ENCODE peak calls at places on chromosomes 2 and 18, in four cellular contexts. V, U, O and C are unnamed samples.

GRCh38 chr2:29293830-29294438 is 178.7 kb downstream of the CLIP4 start:
- DNase-seq in V (no peak), O (no peak), U (no peak), C (no peak)

GRCh38 chr2:149399934-149400615 is 69.7 kb downstream of the LYPD6 start:
- DNase-seq in O (no peak), V (no peak), U (no peak), C (no peak)

GRCh38 chr18:66958309-66958708 is 354.4 kb upstream of the CDH19 start:
- DNase-seq in V (no peak), O (no peak), U (no peak), C (no peak)

GRCh38 chr2:120764434-120764833 is 28.8 kb downstream of the GLI2 start:
- DNase-seq in V (peak; percentile 30), U (peak; percentile 15), O (peak; percentile 4), C (no peak)

GRCh38 chr2:194619368-194619767 is 1037.7 kb upstream of the SLC39A10 start:
- DNase-seq in U (no peak), O (no peak), V (no peak), C (no peak)

GRCh38 chr18:12420831-12421421 is 13.2 kb downstream of the PRELID3A start:
- DNase-seq in U (no peak), O (no peak), V (no peak), C (no peak)

GRCh38 chr2:185510060-185510459 is 228.5 kb upstream of the FSIP2 start:
- DNase-seq in V (no peak), U (no peak), O (no peak), C (no peak)

GRCh38 chr2:11712866-11713265 is 33.6 kb upstream of the LPIN1 start:
- DNase-seq in V (no peak), O (no peak), U (no peak), C (no peak)

GRCh38 chr2:41791523-41791922 is 256.3 kb upstream of the PKDCC start:
- DNase-seq in U (no peak), V (no peak), O (no peak), C (no peak)

GRCh38 chr18:76941284-76941683 is 118.9 kb downstream of the ZNF236 start:
- DNase-seq in O (peak; percentile 72), U (no peak), V (no peak), C (no peak)

GRCh38 chr2:9739508-9739907 is 103.8 kb upstream of the TAF1B start:
- DNase-seq in O (peak; percentile 86), V (peak; percentile 83), U (peak; percentile 64), C (no peak)

GRCh38 chr18:67845035-67845434 is 328.5 kb upstream of the DSEL start:
- DNase-seq in V (no peak), O (no peak), U (no peak), C (no peak)

GRCh38 chr2:221572180-221572820 is at the start of gene EPHA4:
- DNase-seq in U (peak; percentile 86), O (peak; percentile 94), V (peak; percentile 94), C (peak; percentile 82)

GRCh38 chr2:213101686-213102460 is 49.5 kb downstream of the IKZF2 start:
- DNase-seq in V (no peak), U (no peak), O (no peak), C (no peak)

GRCh38 chr2:213101109-213101508 is 50.3 kb downstream of the IKZF2 start:
- DNase-seq in V (no peak), O (no peak), U (no peak), C (no peak)

GRCh38 chr2:213104903-213105202 is 46.6 kb downstream of the IKZF2 start:
- DNase-seq in U (no peak), V (no peak), O (no peak), C (no peak)

GRCh38 chr2:213105212-213105611 is 46.2 kb downstream of the IKZF2 start:
- DNase-seq in V (no peak), O (no peak), U (no peak), C (no peak)

GRCh38 chr2:213104089-213104902 is 47.1 kb downstream of the IKZF2 start:
- DNase-seq in U (no peak), V (no peak), O (no peak), C (no peak)
- H3K4me1 ChIP-seq in U (peaks cover 5% of the 10 kb centered on the region), V (no peaks in the 10 kb centered on the region), O (peaks cover 4% of the 10 kb centered on the region), C (no peaks in the 10 kb centered on the region)

GRCh38 chr2:152054593-152054992 is 44.3 kb downstream of the CACNB4 start:
- DNase-seq in U (no peak), V (no peak), O (no peak), C (no peak)
- TF ChIP-seq CTCF in U (no peak), V (no peak), O (no peak), C (no peak)

GRCh38 chr2:169585673-169586072 is 1.5 kb downstream of the PPIG start:
- DNase-seq in U (no peak), O (no peak), V (no peak), C (no peak)

GRCh38 chr2:169579044-169579443 is 5.1 kb upstream of the PPIG start:
- DNase-seq in O (no peak), U (no peak), V (no peak), C (no peak)

GRCh38 chr2:169583494-169583893 is 657 bp upstream of the PPIG start:
- DNase-seq in V (no peak), U (no peak), O (no peak), C (no peak)

GRCh38 chr2:169584005-169584877 is at the start of gene PPIG:
- DNase-seq in O (peak; percentile 97), V (peak; percentile 96), U (peak; percentile 93), C (peak; percentile 84)
- TF ChIP-seq POLR2A in O (peak; percentile 56), V (peak; percentile 53), U (peak; percentile 74), C (peak; percentile 32)

GRCh38 chr2:216644846-216645635 is 11.8 kb downstream of the IGFBP2 start:
- DNase-seq in U (no peak), V (no peak), O (no peak), C (no peak)
- H3K4me1 ChIP-seq in U (peaks cover 12% of the 10 kb centered on the region), V (peaks cover 15% of the 10 kb centered on the region), O (peaks cover 31% of the 10 kb centered on the region), C (peaks cover 7% of the 10 kb centered on the region)

GRCh38 chr2:239225921-239226561 is 174.8 kb downstream of the HDAC4 start:
- DNase-seq in V (peak; percentile 74), O (peak; percentile 59), U (no peak), C (no peak)
- TF ChIP-seq CTCF in V (no peak), O (no peak), U (no peak), C (no peak)

DNA sequence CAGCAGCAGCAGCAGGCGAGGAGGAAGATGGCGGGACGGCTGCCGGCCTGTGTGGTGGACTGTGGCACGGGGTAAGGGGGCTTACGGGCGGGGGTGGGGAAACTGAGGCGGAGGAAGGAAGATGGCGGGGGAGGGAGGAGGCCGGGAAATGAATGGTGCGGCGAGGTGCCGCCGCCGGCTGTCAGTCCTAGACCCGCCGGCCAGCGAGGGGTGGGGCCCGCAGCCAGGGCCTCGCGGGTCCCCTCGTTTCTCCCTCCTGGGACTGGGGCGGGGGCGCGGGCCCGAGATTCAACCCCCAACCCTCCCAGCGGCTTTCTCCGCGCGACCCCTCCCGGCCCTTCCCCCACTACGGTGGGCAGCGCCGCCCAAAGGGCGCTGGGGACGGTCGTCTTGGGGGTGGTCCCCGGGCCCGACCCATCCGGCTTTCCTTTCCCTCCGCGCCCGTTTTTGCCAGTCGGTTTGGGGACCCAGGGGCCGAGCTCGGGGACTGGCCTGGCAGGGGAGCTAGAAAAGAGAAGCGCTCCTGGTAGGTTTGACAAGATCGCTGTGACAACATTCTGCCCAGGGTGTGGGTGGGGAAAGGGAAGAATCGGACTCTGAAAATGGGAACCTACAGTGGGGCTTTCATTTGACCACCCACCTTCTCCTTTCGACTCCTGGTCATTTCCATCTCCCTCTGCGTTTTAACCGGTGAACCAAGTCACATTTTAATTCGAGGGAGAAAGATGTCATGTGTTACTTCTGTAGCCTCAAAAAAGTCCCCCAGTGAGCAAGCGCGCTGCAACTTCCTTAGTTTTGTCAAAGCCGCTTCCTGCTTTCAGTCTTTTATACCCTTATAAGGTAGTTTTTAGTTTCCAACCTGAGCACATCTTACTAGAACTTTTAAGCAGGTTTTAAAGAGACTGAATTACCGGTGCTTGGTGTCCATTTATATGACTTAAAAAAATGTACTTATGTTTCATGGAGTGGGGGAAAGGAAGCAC is 655 bp downstream of the ACTR3 start:
- DNase-seq in U (peak; percentile 85), O (peak; percentile 93), V (peak; percentile 85), C (peak; percentile 70)
- TF ChIP-seq POLR2A in U (peak; percentile 72), O (peak; percentile 64), V (peak; percentile 48), C (peak; percentile 9)

DNA sequence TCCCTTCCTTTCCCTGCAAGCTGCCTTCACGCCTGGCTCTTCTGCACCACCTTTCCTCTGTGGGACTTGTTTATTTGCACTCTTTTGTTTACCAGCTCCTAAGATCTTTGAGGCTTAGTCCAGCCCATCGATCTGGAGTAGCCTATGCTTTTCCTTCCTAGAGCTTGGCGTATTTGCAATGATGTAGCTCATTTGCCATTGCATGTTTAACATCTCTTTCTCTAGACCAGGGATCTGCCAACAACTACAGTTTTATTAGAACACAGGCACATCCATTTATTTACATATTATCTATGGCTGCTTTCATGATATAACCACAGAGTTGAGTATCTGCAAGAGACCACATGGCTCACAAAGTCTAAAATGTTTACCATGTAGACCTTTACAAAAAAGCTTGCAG is 150.4 kb downstream of the RAPGEF4 start:
- DNase-seq in V (no peak), U (no peak), O (no peak), C (no peak)
- H3K4me1 ChIP-seq in V (no peaks in the 10 kb centered on the region), U (peaks cover 14% of the 10 kb centered on the region), O (peaks cover 7% of the 10 kb centered on the region), C (no peaks in the 10 kb centered on the region)

GRCh38 chr2:237320801-237321563 is 93.0 kb downstream of the COL6A3 start:
- DNase-seq in V (peak; percentile 93), U (no peak), O (no peak), C (no peak)

GRCh38 chr2:237323656-237324055 is 90.3 kb downstream of the COL6A3 start:
- DNase-seq in V (no peak), U (no peak), O (no peak), C (no peak)

GRCh38 chr2:237321746-237322145 is 92.2 kb downstream of the COL6A3 start:
- DNase-seq in U (no peak), O (no peak), V (peak; percentile 65), C (no peak)

GRCh38 chr2:237324446-237325236 is 89.3 kb downstream of the COL6A3 start:
- DNase-seq in V (peak; percentile 96), O (no peak), U (no peak), C (no peak)

DNA sequence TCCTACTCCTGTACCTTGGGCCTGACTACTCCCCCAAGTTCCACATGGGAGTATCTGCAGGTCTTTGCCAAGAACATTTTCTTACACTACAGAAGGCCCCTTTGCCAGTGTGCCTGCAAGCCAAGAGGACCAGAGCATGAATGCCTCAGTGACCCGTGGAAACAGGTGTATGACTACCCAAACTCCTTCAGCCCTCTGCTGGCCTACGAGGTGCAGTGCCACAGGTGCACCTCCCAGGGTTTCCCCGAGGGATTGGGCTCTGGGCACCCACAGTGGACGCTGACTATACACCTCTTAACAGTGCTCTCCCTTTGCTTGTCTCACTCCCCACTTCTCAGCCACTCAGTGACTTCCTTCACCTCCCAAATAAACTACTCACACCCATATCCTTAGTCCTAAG is 91.4 kb downstream of the COL6A3 start:
- DNase-seq in U (peak; percentile 52), O (no peak), V (no peak), C (no peak)
- TF ChIP-seq CTCF in U (peak; percentile 30), O (no peak), V (no peak), C (peak; percentile 33)

GRCh38 chr2:68879296-68879695 is 8.1 kb upstream of the BMP10 start:
- DNase-seq in O (no peak), U (no peak), V (no peak), C (no peak)
- TF ChIP-seq POLR2A in O (no peak), U (no peak), V (no peak), C (no peak)

GRCh38 chr2:37283207-37283606 is 41.4 kb downstream of the PRKD3 start:
- DNase-seq in O (no peak), V (no peak), U (no peak), C (no peak)
- H3K4me1 ChIP-seq in O (no peaks in the 10 kb centered on the region), V (peaks cover 11% of the 10 kb centered on the region), U (no peaks in the 10 kb centered on the region), C (no peaks in the 10 kb centered on the region)